ENCODE peak calls at places on chromosomes 7 and 10, in seven cellular contexts. One of them, this sample, is unnamed.

GRCh38 chr7:87600130-87601124 is at the start of gene ABCB1:
- DNase-seq in hepatocyte: peak; percentile 64
- DNase-seq in gastrocnemius medialis: peak; percentile 5
- DNase-seq in mammary epithelial cell: peak; percentile 33
- DNase-seq in GM06990: peak; percentile 33
- DNase-seq in AG04449: no peak
- DNase-seq in coronary artery: no peak
- DNase-seq in this sample: no peak

GRCh38 chr10:3902809-3903410 is 117.9 kb upstream of the KLF6 start:
- DNase-seq in hepatocyte: no peak
- DNase-seq in gastrocnemius medialis: no peak
- DNase-seq in mammary epithelial cell: no peak
- DNase-seq in GM06990: no peak
- DNase-seq in AG04449: no peak
- DNase-seq in coronary artery: no peak
- DNase-seq in this sample: no peak

GRCh38 chr7:137923380-137923779 is 76.6 kb upstream of the DGKI start:
- DNase-seq in hepatocyte: no peak
- DNase-seq in gastrocnemius medialis: no peak
- DNase-seq in mammary epithelial cell: no peak
- DNase-seq in GM06990: no peak
- DNase-seq in AG04449: peak; percentile 68
- DNase-seq in coronary artery: no peak
- DNase-seq in this sample: no peak

GRCh38 chr7:158662610-158663427 is 41.8 kb downstream of the NCAPG2 start:
- DNase-seq in hepatocyte: no peak
- DNase-seq in gastrocnemius medialis: no peak
- DNase-seq in mammary epithelial cell: no peak
- DNase-seq in GM06990: no peak
- DNase-seq in AG04449: no peak
- DNase-seq in coronary artery: no peak
- DNase-seq in this sample: no peak

GRCh38 chr10:119208553-119208940 is 1.2 kb downstream of the GRK5 start:
- DNase-seq in hepatocyte: no peak
- DNase-seq in gastrocnemius medialis: no peak
- DNase-seq in mammary epithelial cell: no peak
- DNase-seq in GM06990: no peak
- DNase-seq in AG04449: no peak
- DNase-seq in coronary artery: no peak
- DNase-seq in this sample: no peak

GRCh38 chr10:101566333-101567164 is 21.5 kb downstream of the POLL start:
- DNase-seq in hepatocyte: no peak
- DNase-seq in gastrocnemius medialis: no peak
- DNase-seq in mammary epithelial cell: no peak
- DNase-seq in GM06990: peak; percentile 46
- DNase-seq in AG04449: no peak
- DNase-seq in coronary artery: peak; percentile 64
- DNase-seq in this sample: no peak

GRCh38 chr7:40580776-40581175 is 446.0 kb downstream of the SUGCT start:
- DNase-seq in hepatocyte: no peak
- DNase-seq in gastrocnemius medialis: no peak
- DNase-seq in mammary epithelial cell: no peak
- DNase-seq in GM06990: no peak
- DNase-seq in AG04449: no peak
- DNase-seq in coronary artery: no peak
- DNase-seq in this sample: no peak

GRCh38 chr10:84538036-84538435 is 209.6 kb downstream of the CCSER2 start:
- DNase-seq in hepatocyte: no peak
- DNase-seq in gastrocnemius medialis: no peak
- DNase-seq in mammary epithelial cell: no peak
- DNase-seq in GM06990: no peak
- DNase-seq in AG04449: no peak
- DNase-seq in coronary artery: no peak
- DNase-seq in this sample: no peak

GRCh38 chr10:13449296-13449695 is 79.5 kb downstream of the BEND7 start:
- DNase-seq in hepatocyte: no peak
- DNase-seq in gastrocnemius medialis: no peak
- DNase-seq in mammary epithelial cell: peak; percentile 58
- DNase-seq in GM06990: no peak
- DNase-seq in AG04449: no peak
- DNase-seq in coronary artery: no peak
- DNase-seq in this sample: no peak

GRCh38 chr10:88728107-88728763 is 22.2 kb downstream of the LIPK start:
- DNase-seq in hepatocyte: peak; percentile 7
- DNase-seq in gastrocnemius medialis: no peak
- DNase-seq in mammary epithelial cell: peak; percentile 3
- DNase-seq in GM06990: peak; percentile 27
- DNase-seq in AG04449: no peak
- DNase-seq in coronary artery: no peak
- DNase-seq in this sample: no peak
- TF ChIP-seq CTCF in hepatocyte: peak; percentile 9
- TF ChIP-seq CTCF in gastrocnemius medialis: no peak
- TF ChIP-seq CTCF in mammary epithelial cell: peak; percentile 43
- TF ChIP-seq CTCF in GM06990: peak; percentile 60
- TF ChIP-seq CTCF in AG04449: no peak
- TF ChIP-seq CTCF in coronary artery: no peak
- TF ChIP-seq CTCF in this sample: peak; percentile 29

GRCh38 chr10:48525113-48525512 is 79.8 kb downstream of the ARHGAP22 start:
- DNase-seq in hepatocyte: no peak
- DNase-seq in gastrocnemius medialis: no peak
- DNase-seq in mammary epithelial cell: no peak
- DNase-seq in GM06990: no peak
- DNase-seq in AG04449: no peak
- DNase-seq in coronary artery: peak; percentile 11
- DNase-seq in this sample: no peak

GRCh38 chr10:48527691-48528212 is 77.1 kb downstream of the ARHGAP22 start:
- DNase-seq in hepatocyte: no peak
- DNase-seq in gastrocnemius medialis: no peak
- DNase-seq in mammary epithelial cell: no peak
- DNase-seq in GM06990: no peak
- DNase-seq in AG04449: no peak
- DNase-seq in coronary artery: peak; percentile 57
- DNase-seq in this sample: no peak

GRCh38 chr10:48525956-48526355 is 78.9 kb downstream of the ARHGAP22 start:
- DNase-seq in hepatocyte: no peak
- DNase-seq in gastrocnemius medialis: no peak
- DNase-seq in mammary epithelial cell: no peak
- DNase-seq in GM06990: no peak
- DNase-seq in AG04449: no peak
- DNase-seq in coronary artery: peak; percentile 65
- DNase-seq in this sample: no peak

GRCh38 chr10:48526846-48527505 is 77.9 kb downstream of the ARHGAP22 start:
- DNase-seq in hepatocyte: no peak
- DNase-seq in gastrocnemius medialis: no peak
- DNase-seq in mammary epithelial cell: no peak
- DNase-seq in GM06990: no peak
- DNase-seq in AG04449: no peak
- DNase-seq in coronary artery: peak; percentile 28
- DNase-seq in this sample: no peak

GRCh38 chr10:48526371-48526821 is 78.5 kb downstream of the ARHGAP22 start:
- DNase-seq in hepatocyte: peak; percentile 31
- DNase-seq in gastrocnemius medialis: no peak
- DNase-seq in mammary epithelial cell: peak; percentile 41
- DNase-seq in GM06990: no peak
- DNase-seq in AG04449: peak; percentile 91
- DNase-seq in coronary artery: peak; percentile 28
- DNase-seq in this sample: peak; percentile 78
- H3K4me3 ChIP-seq in hepatocyte: no peak overlapping the region
- H3K4me3 ChIP-seq in gastrocnemius medialis: no peak overlapping the region
- H3K4me3 ChIP-seq in mammary epithelial cell: no peak overlapping the region
- H3K4me3 ChIP-seq in GM06990: no peak overlapping the region
- H3K4me3 ChIP-seq in AG04449: peak overlapping the region; percentile 33
- H3K4me3 ChIP-seq in coronary artery: no peak overlapping the region
- H3K4me3 ChIP-seq in this sample: peak overlapping the region; percentile 1

GRCh38 chr10:117934477-117934876 is 112.3 kb downstream of the RAB11FIP2 start:
- DNase-seq in hepatocyte: no peak
- DNase-seq in gastrocnemius medialis: no peak
- DNase-seq in mammary epithelial cell: no peak
- DNase-seq in GM06990: no peak
- DNase-seq in AG04449: no peak
- DNase-seq in coronary artery: no peak
- DNase-seq in this sample: no peak
- TF ChIP-seq CTCF in hepatocyte: no peak
- TF ChIP-seq CTCF in gastrocnemius medialis: no peak
- TF ChIP-seq CTCF in mammary epithelial cell: no peak
- TF ChIP-seq CTCF in GM06990: no peak
- TF ChIP-seq CTCF in AG04449: no peak
- TF ChIP-seq CTCF in coronary artery: no peak
- TF ChIP-seq CTCF in this sample: no peak

DNA sequence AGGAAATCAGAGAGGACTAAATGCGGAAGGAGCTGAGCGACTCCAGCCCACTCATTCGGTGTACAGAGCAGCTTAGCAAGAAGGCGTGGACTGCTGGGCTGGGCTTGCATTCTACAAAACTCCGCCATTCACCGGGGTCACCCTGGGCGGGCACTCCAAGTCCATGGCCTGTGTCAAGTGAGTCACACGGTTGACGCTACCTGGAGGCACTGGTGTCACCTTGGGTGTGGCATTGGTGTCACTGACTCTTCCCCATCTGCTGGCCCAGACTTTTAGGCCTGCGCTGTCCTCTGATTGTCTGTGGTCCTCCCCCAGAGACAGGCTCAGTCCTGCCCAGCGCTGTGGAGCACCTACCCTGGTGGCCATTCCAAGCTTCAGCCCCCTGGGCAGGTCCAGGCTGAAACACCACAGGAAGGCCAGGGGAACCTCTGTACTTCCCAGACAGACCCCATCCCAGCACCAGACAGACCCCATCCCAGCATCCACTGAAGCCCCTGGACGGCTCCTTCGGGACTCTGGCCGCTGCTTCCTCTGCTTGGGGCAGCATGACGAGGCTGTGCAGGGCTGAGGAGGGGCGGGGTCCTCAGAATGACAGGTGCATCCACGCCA is 30.6 kb upstream of the CNPY1 start:
- DNase-seq in hepatocyte: peak; percentile 35
- DNase-seq in gastrocnemius medialis: no peak
- DNase-seq in mammary epithelial cell: no peak
- DNase-seq in GM06990: no peak
- DNase-seq in AG04449: no peak
- DNase-seq in coronary artery: no peak
- DNase-seq in this sample: no peak
- H3K4me3 ChIP-seq in hepatocyte: no peak overlapping the region
- H3K4me3 ChIP-seq in gastrocnemius medialis: no peak overlapping the region
- H3K4me3 ChIP-seq in mammary epithelial cell: no peak overlapping the region
- H3K4me3 ChIP-seq in GM06990: no peak overlapping the region
- H3K4me3 ChIP-seq in AG04449: no peak overlapping the region
- H3K4me3 ChIP-seq in coronary artery: no peak overlapping the region
- H3K4me3 ChIP-seq in this sample: no peak overlapping the region

GRCh38 chr7:132446666-132447217 is 129.5 kb downstream of the PLXNA4 start:
- DNase-seq in hepatocyte: no peak
- DNase-seq in gastrocnemius medialis: no peak
- DNase-seq in mammary epithelial cell: no peak
- DNase-seq in GM06990: no peak
- DNase-seq in AG04449: no peak
- DNase-seq in coronary artery: no peak
- DNase-seq in this sample: no peak
- TF ChIP-seq CTCF in hepatocyte: no peak
- TF ChIP-seq CTCF in gastrocnemius medialis: no peak
- TF ChIP-seq CTCF in mammary epithelial cell: no peak
- TF ChIP-seq CTCF in GM06990: no peak
- TF ChIP-seq CTCF in AG04449: no peak
- TF ChIP-seq CTCF in coronary artery: no peak
- TF ChIP-seq CTCF in this sample: no peak

GRCh38 chr7:49774459-49775064 is 1.1 kb downstream of the VWC2 start:
- DNase-seq in hepatocyte: no peak
- DNase-seq in gastrocnemius medialis: no peak
- DNase-seq in mammary epithelial cell: no peak
- DNase-seq in GM06990: no peak
- DNase-seq in AG04449: no peak
- DNase-seq in coronary artery: no peak
- DNase-seq in this sample: no peak

GRCh38 chr7:49776994-49777393 is 3.6 kb downstream of the VWC2 start:
- DNase-seq in hepatocyte: no peak
- DNase-seq in gastrocnemius medialis: no peak
- DNase-seq in mammary epithelial cell: no peak
- DNase-seq in GM06990: no peak
- DNase-seq in AG04449: no peak
- DNase-seq in coronary artery: no peak
- DNase-seq in this sample: no peak

GRCh38 chr7:49773939-49774458 is 561 bp downstream of the VWC2 start:
- DNase-seq in hepatocyte: peak; percentile 14
- DNase-seq in gastrocnemius medialis: no peak
- DNase-seq in mammary epithelial cell: no peak
- DNase-seq in GM06990: no peak
- DNase-seq in AG04449: no peak
- DNase-seq in coronary artery: no peak
- DNase-seq in this sample: no peak

GRCh38 chr7:49775949-49776443 is 2.6 kb downstream of the VWC2 start:
- DNase-seq in hepatocyte: no peak
- DNase-seq in gastrocnemius medialis: no peak
- DNase-seq in mammary epithelial cell: no peak
- DNase-seq in GM06990: no peak
- DNase-seq in AG04449: no peak
- DNase-seq in coronary artery: no peak
- DNase-seq in this sample: no peak

GRCh38 chr7:49775065-49775948 is 1.9 kb downstream of the VWC2 start:
- DNase-seq in hepatocyte: peak; percentile 27
- DNase-seq in gastrocnemius medialis: no peak
- DNase-seq in mammary epithelial cell: no peak
- DNase-seq in GM06990: no peak
- DNase-seq in AG04449: no peak
- DNase-seq in coronary artery: no peak
- DNase-seq in this sample: no peak
- H3K4me3 ChIP-seq in hepatocyte: no peak overlapping the region
- H3K4me3 ChIP-seq in gastrocnemius medialis: peak overlapping the region; percentile 43
- H3K4me3 ChIP-seq in mammary epithelial cell: no peak overlapping the region
- H3K4me3 ChIP-seq in GM06990: peak overlapping the region; percentile 21
- H3K4me3 ChIP-seq in AG04449: no peak overlapping the region
- H3K4me3 ChIP-seq in coronary artery: peak overlapping the region; percentile 72
- H3K4me3 ChIP-seq in this sample: no peak overlapping the region

This sample was measured in AG09309.